ENCODE peak calls at places on chromosomes 6 and 20, in ten cellular contexts. One of them, this sample, is unnamed. For H3K4me1, the result is how much of the 10 kb centered on the place peaks cover.

GRCh38 chr6:26474439-26474881 is 16.7 kb downstream of the BTN2A1 start:
- DNase-seq in naive thymus-derived CD4-positive, alpha-beta T cell: no peak
- DNase-seq in thyroid gland: no peak
- DNase-seq in HCT116: no peak
- DNase-seq in mucosa of descending colon: no peak
- DNase-seq in GM23248: no peak
- DNase-seq in heart left ventricle: no peak
- DNase-seq in aorta: no peak
- DNase-seq in neural progenitor cell: no peak
- DNase-seq in right cardiac atrium: no peak
- DNase-seq in this sample: no peak

GRCh38 chr20:25238319-25239037 is 9.4 kb upstream of the PYGB start:
- DNase-seq in mucosa of descending colon: no peak
- DNase-seq in naive thymus-derived CD4-positive, alpha-beta T cell: no peak
- DNase-seq in right cardiac atrium: no peak
- DNase-seq in HCT116: no peak
- DNase-seq in GM23248: peak
- DNase-seq in thyroid gland: no peak
- DNase-seq in heart left ventricle: no peak
- DNase-seq in aorta: no peak
- DNase-seq in neural progenitor cell: no peak
- DNase-seq in this sample: no peak

GRCh38 chr20:44135811-44136204 is 51.2 kb downstream of the JPH2 start:
- DNase-seq in thyroid gland: no peak
- DNase-seq in HCT116: no peak
- DNase-seq in mucosa of descending colon: no peak
- DNase-seq in neural progenitor cell: no peak
- DNase-seq in GM23248: no peak
- DNase-seq in naive thymus-derived CD4-positive, alpha-beta T cell: no peak
- DNase-seq in right cardiac atrium: no peak
- DNase-seq in aorta: no peak
- DNase-seq in heart left ventricle: no peak
- DNase-seq in this sample: no peak

GRCh38 chr6:36625161-36625919 is 31.2 kb downstream of the SRSF3 start:
- DNase-seq in GM23248: peak
- DNase-seq in aorta: no peak
- DNase-seq in right cardiac atrium: no peak
- DNase-seq in neural progenitor cell: peak
- DNase-seq in thyroid gland: peak
- DNase-seq in HCT116: no peak
- DNase-seq in naive thymus-derived CD4-positive, alpha-beta T cell: no peak
- DNase-seq in mucosa of descending colon: no peak
- DNase-seq in heart left ventricle: no peak
- DNase-seq in this sample: no peak

GRCh38 chr6:143950874-143951273 is 57.2 kb downstream of the PLAGL1 start:
- DNase-seq in thyroid gland: no peak
- DNase-seq in aorta: no peak
- DNase-seq in naive thymus-derived CD4-positive, alpha-beta T cell: no peak
- DNase-seq in right cardiac atrium: no peak
- DNase-seq in heart left ventricle: no peak
- DNase-seq in GM23248: no peak
- DNase-seq in neural progenitor cell: no peak
- DNase-seq in mucosa of descending colon: no peak
- DNase-seq in HCT116: no peak
- DNase-seq in this sample: peak

GRCh38 chr20:701401-702129 is 26.0 kb upstream of the SCRT2 start:
- DNase-seq in thyroid gland: no peak
- DNase-seq in aorta: no peak
- DNase-seq in right cardiac atrium: no peak
- DNase-seq in naive thymus-derived CD4-positive, alpha-beta T cell: no peak
- DNase-seq in heart left ventricle: no peak
- DNase-seq in mucosa of descending colon: no peak
- DNase-seq in HCT116: no peak
- DNase-seq in GM23248: no peak
- DNase-seq in neural progenitor cell: no peak
- DNase-seq in this sample: peak

GRCh38 chr6:38774933-38775707 is 60.0 kb downstream of the DNAH8 start:
- DNase-seq in HCT116: no peak
- DNase-seq in right cardiac atrium: no peak
- DNase-seq in heart left ventricle: no peak
- DNase-seq in GM23248: no peak
- DNase-seq in neural progenitor cell: no peak
- DNase-seq in naive thymus-derived CD4-positive, alpha-beta T cell: no peak
- DNase-seq in aorta: no peak
- DNase-seq in thyroid gland: no peak
- DNase-seq in mucosa of descending colon: no peak
- DNase-seq in this sample: no peak

GRCh38 chr6:63441266-63441956 is 121.6 kb upstream of the LGSN start:
- DNase-seq in GM23248: no peak
- DNase-seq in HCT116: no peak
- DNase-seq in naive thymus-derived CD4-positive, alpha-beta T cell: no peak
- DNase-seq in heart left ventricle: no peak
- DNase-seq in mucosa of descending colon: no peak
- DNase-seq in neural progenitor cell: peak
- DNase-seq in thyroid gland: no peak
- DNase-seq in right cardiac atrium: no peak
- DNase-seq in aorta: no peak
- DNase-seq in this sample: no peak

GRCh38 chr6:40343887-40344565 is 243.1 kb downstream of the LRFN2 start:
- DNase-seq in aorta: no peak
- DNase-seq in naive thymus-derived CD4-positive, alpha-beta T cell: no peak
- DNase-seq in mucosa of descending colon: no peak
- DNase-seq in thyroid gland: peak
- DNase-seq in neural progenitor cell: peak
- DNase-seq in heart left ventricle: no peak
- DNase-seq in HCT116: no peak
- DNase-seq in GM23248: no peak
- DNase-seq in right cardiac atrium: no peak
- DNase-seq in this sample: no peak

GRCh38 chr20:45383131-45383530 is 5.0 kb upstream of the TP53TG5 start:
- DNase-seq in aorta: no peak
- DNase-seq in thyroid gland: no peak
- DNase-seq in naive thymus-derived CD4-positive, alpha-beta T cell: no peak
- DNase-seq in HCT116: no peak
- DNase-seq in GM23248: peak
- DNase-seq in mucosa of descending colon: no peak
- DNase-seq in right cardiac atrium: no peak
- DNase-seq in heart left ventricle: no peak
- DNase-seq in neural progenitor cell: no peak
- DNase-seq in this sample: no peak

GRCh38 chr6:101344885-101345284 is 48.6 kb upstream of the GRIK2 start:
- DNase-seq in GM23248: no peak
- DNase-seq in aorta: no peak
- DNase-seq in heart left ventricle: no peak
- DNase-seq in HCT116: no peak
- DNase-seq in right cardiac atrium: no peak
- DNase-seq in naive thymus-derived CD4-positive, alpha-beta T cell: no peak
- DNase-seq in thyroid gland: no peak
- DNase-seq in mucosa of descending colon: no peak
- DNase-seq in neural progenitor cell: no peak
- DNase-seq in this sample: no peak

GRCh38 chr20:10318625-10319024 is 100.0 kb downstream of the SNAP25 start:
- DNase-seq in aorta: no peak
- DNase-seq in HCT116: no peak
- DNase-seq in mucosa of descending colon: no peak
- DNase-seq in naive thymus-derived CD4-positive, alpha-beta T cell: no peak
- DNase-seq in right cardiac atrium: no peak
- DNase-seq in GM23248: no peak
- DNase-seq in thyroid gland: no peak
- DNase-seq in neural progenitor cell: no peak
- DNase-seq in heart left ventricle: no peak
- DNase-seq in this sample: no peak

DNA sequence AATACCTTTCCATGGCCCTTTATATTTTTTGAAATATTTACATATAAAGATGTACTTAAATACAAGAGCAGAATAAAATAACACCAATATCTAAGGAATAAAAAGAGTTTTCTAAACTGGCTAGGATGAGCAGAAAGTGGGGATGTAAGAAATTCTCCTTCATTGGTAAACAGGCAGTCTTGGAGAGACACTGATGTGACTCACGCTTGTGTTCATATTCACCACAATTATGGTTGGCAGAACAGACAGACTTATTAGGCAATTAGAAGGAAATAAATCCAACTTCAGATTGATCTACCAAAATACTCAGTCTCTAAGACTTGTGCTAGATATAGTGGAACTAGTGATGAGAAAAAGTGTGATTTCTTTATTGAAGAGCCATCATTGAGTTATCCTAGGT is 463.7 kb downstream of the CDC5L start:
- DNase-seq in aorta: no peak
- DNase-seq in mucosa of descending colon: no peak
- DNase-seq in heart left ventricle: no peak
- DNase-seq in naive thymus-derived CD4-positive, alpha-beta T cell: no peak
- DNase-seq in neural progenitor cell: no peak
- DNase-seq in GM23248: peak
- DNase-seq in thyroid gland: no peak
- DNase-seq in right cardiac atrium: no peak
- DNase-seq in HCT116: no peak
- DNase-seq in this sample: no peak
- H3K4me1 ChIP-seq in aorta: under half
- H3K4me1 ChIP-seq in mucosa of descending colon: under half
- H3K4me1 ChIP-seq in heart left ventricle: under half
- H3K4me1 ChIP-seq in naive thymus-derived CD4-positive, alpha-beta T cell: under half
- H3K4me1 ChIP-seq in neural progenitor cell: under half
- H3K4me1 ChIP-seq in GM23248: under half
- H3K4me1 ChIP-seq in thyroid gland: under half
- H3K4me1 ChIP-seq in right cardiac atrium: under half
- H3K4me1 ChIP-seq in HCT116: under half
- H3K4me1 ChIP-seq in this sample: under half

GRCh38 chr6:110877154-110877564 is 2.6 kb downstream of the AMD1 start:
- DNase-seq in GM23248: peak
- DNase-seq in naive thymus-derived CD4-positive, alpha-beta T cell: no peak
- DNase-seq in aorta: no peak
- DNase-seq in neural progenitor cell: peak
- DNase-seq in right cardiac atrium: no peak
- DNase-seq in mucosa of descending colon: no peak
- DNase-seq in thyroid gland: peak
- DNase-seq in HCT116: no peak
- DNase-seq in heart left ventricle: no peak
- DNase-seq in this sample: no peak
- H3K4me1 ChIP-seq in GM23248: half or more
- H3K4me1 ChIP-seq in naive thymus-derived CD4-positive, alpha-beta T cell: half or more
- H3K4me1 ChIP-seq in aorta: under half
- H3K4me1 ChIP-seq in neural progenitor cell: under half
- H3K4me1 ChIP-seq in right cardiac atrium: under half
- H3K4me1 ChIP-seq in mucosa of descending colon: half or more
- H3K4me1 ChIP-seq in thyroid gland: under half
- H3K4me1 ChIP-seq in HCT116: under half
- H3K4me1 ChIP-seq in heart left ventricle: half or more
- H3K4me1 ChIP-seq in this sample: under half

GRCh38 chr20:62362590-62362940 is 4.5 kb downstream of the LAMA5 start:
- DNase-seq in heart left ventricle: peak
- DNase-seq in HCT116: no peak
- DNase-seq in right cardiac atrium: no peak
- DNase-seq in naive thymus-derived CD4-positive, alpha-beta T cell: no peak
- DNase-seq in GM23248: no peak
- DNase-seq in neural progenitor cell: no peak
- DNase-seq in thyroid gland: no peak
- DNase-seq in mucosa of descending colon: peak
- DNase-seq in aorta: no peak
- DNase-seq in this sample: no peak
- H3K4me1 ChIP-seq in heart left ventricle: half or more
- H3K4me1 ChIP-seq in HCT116: half or more
- H3K4me1 ChIP-seq in right cardiac atrium: under half
- H3K4me1 ChIP-seq in naive thymus-derived CD4-positive, alpha-beta T cell: under half
- H3K4me1 ChIP-seq in GM23248: under half
- H3K4me1 ChIP-seq in neural progenitor cell: half or more
- H3K4me1 ChIP-seq in thyroid gland: half or more
- H3K4me1 ChIP-seq in mucosa of descending colon: under half
- H3K4me1 ChIP-seq in aorta: under half
- H3K4me1 ChIP-seq in this sample: under half

DNA sequence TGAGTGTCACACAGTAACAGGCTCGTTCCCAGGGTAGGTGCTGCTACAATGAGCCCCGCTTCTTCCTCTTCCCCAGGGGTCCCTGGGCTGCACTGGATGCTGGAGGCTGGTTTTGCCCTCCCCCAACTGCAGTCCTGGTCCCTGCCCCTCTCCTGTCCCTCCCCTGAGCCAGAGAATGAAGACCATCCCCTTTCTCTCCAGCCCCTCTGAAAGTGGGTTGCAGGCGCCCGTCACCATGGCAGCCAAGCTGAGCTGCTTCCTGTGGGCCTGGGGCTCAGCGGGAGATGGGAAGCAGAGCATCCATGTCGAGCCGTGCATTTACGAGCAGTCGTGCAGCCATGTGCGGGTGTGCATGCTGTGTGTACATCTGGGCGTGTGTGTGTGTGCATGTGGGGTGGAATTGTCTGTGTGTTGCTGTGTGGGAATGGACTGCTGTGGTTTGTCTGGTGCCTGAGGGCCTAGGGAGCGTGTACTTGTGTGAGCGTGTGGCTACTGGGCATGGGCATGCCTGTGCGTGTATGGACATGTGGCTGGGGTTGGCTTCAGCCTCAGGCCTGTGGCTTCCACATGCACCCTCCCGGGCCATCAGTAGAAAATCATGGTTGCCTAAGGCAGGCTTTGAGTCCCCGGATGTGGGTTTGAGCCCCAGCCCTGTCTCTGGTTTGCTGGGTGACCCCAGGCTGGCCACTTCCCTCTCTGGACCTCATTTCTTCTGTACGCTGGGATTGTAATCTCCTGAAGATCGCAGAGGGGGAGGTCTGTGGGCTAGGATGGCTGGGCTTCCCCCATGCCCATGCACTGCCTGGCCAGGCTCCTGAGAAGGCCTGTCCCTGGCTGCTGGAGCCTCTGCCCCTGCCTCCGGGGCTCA is 48.8 kb downstream of the SRC start:
- DNase-seq in right cardiac atrium: peak
- DNase-seq in naive thymus-derived CD4-positive, alpha-beta T cell: no peak
- DNase-seq in GM23248: no peak
- DNase-seq in aorta: peak
- DNase-seq in mucosa of descending colon: peak
- DNase-seq in neural progenitor cell: peak
- DNase-seq in HCT116: no peak
- DNase-seq in heart left ventricle: peak
- DNase-seq in thyroid gland: no peak
- DNase-seq in this sample: no peak
- H3K4me1 ChIP-seq in right cardiac atrium: under half
- H3K4me1 ChIP-seq in naive thymus-derived CD4-positive, alpha-beta T cell: under half
- H3K4me1 ChIP-seq in GM23248: under half
- H3K4me1 ChIP-seq in aorta: under half
- H3K4me1 ChIP-seq in mucosa of descending colon: under half
- H3K4me1 ChIP-seq in neural progenitor cell: under half
- H3K4me1 ChIP-seq in HCT116: under half
- H3K4me1 ChIP-seq in heart left ventricle: under half
- H3K4me1 ChIP-seq in thyroid gland: under half
- H3K4me1 ChIP-seq in this sample: under half

GRCh38 chr6:7126759-7127158 is 19.0 kb downstream of the RREB1 start:
- DNase-seq in naive thymus-derived CD4-positive, alpha-beta T cell: no peak
- DNase-seq in mucosa of descending colon: no peak
- DNase-seq in thyroid gland: no peak
- DNase-seq in aorta: no peak
- DNase-seq in right cardiac atrium: no peak
- DNase-seq in GM23248: no peak
- DNase-seq in neural progenitor cell: no peak
- DNase-seq in HCT116: no peak
- DNase-seq in heart left ventricle: no peak
- DNase-seq in this sample: no peak
- H3K4me1 ChIP-seq in naive thymus-derived CD4-positive, alpha-beta T cell: under half
- H3K4me1 ChIP-seq in mucosa of descending colon: under half
- H3K4me1 ChIP-seq in thyroid gland: under half
- H3K4me1 ChIP-seq in aorta: under half
- H3K4me1 ChIP-seq in right cardiac atrium: under half
- H3K4me1 ChIP-seq in GM23248: under half
- H3K4me1 ChIP-seq in neural progenitor cell: under half
- H3K4me1 ChIP-seq in HCT116: under half
- H3K4me1 ChIP-seq in heart left ventricle: half or more
- H3K4me1 ChIP-seq in this sample: under half

This sample was measured in prostate gland.